ENCODE peak calls at places on chromosomes 4 and X, in ten cellular contexts. L, M, B, J, H, T, Z, V, O and D are unnamed samples.
A peak's percentile ranks its signal among the peaks of the same experiment; 100 is the strongest.

GRCh38 chrX:148133099-148133725 is 152.1 kb downstream of the FMR1NB start:
- DNase-seq in T (no peak), L (no peak), J (no peak), H (peak; percentile 0), O (peak; percentile 4), V (peak; percentile 8), B (no peak), Z (no peak), M (no peak), D (no peak)

GRCh38 chrX:122475306-122475705 is 708.8 kb upstream of the GRIA3 start:
- DNase-seq in V (no peak), J (no peak), B (peak; percentile 0), H (no peak), O (no peak), L (no peak), Z (no peak), M (no peak), T (no peak), D (no peak)

GRCh38 chr4:169219440-169219839 is 51.3 kb downstream of the SH3RF1 start:
- DNase-seq in L (no peak), Z (no peak), B (no peak), V (no peak), H (peak; percentile 32), T (no peak), M (no peak), O (no peak), J (no peak), D (no peak)

GRCh38 chr4:84578540-84579409 is 4.2 kb upstream of the CDS1 start:
- DNase-seq in B (peak; percentile 85), L (peak; percentile 17), Z (no peak), T (peak; percentile 72), J (peak; percentile 50), H (peak; percentile 72), O (peak; percentile 13), M (no peak), V (peak; percentile 39), D (no peak)

GRCh38 chrX:119266364-119266995 is 30.4 kb downstream of the PGRMC1 start:
- DNase-seq in M (no peak), H (peak; percentile 36), B (peak; percentile 42), L (peak; percentile 53), O (peak; percentile 21), Z (no peak), T (peak; percentile 8), V (peak; percentile 14), J (peak; percentile 14), D (no peak)

GRCh38 chr4:138224614-138225013 is 17.5 kb downstream of the SLC7A11 start:
- DNase-seq in M (no peak), T (no peak), B (no peak), L (no peak), O (no peak), J (no peak), H (no peak), V (no peak), Z (no peak), D (no peak)

GRCh38 chrX:53086464-53086863 is 4.3 kb downstream of the TSPYL2 start:
- DNase-seq in H (peak; percentile 59), J (no peak), Z (no peak), T (no peak), B (peak; percentile 65), M (no peak), V (no peak), L (no peak), O (no peak), D (no peak)

GRCh38 chrX:12480956-12481355 is 310.3 kb upstream of the PRPS2 start:
- DNase-seq in H (no peak), L (no peak), O (no peak), Z (no peak), J (no peak), M (no peak), B (no peak), V (peak; percentile 11), T (no peak), D (no peak)

GRCh38 chr4:189979196-189980047 is 38.8 kb downstream of the FRG1 start:
- DNase-seq in H (no peak), Z (no peak), O (no peak), L (no peak), M (no peak), B (no peak), T (no peak), J (no peak), V (no peak), D (no peak)

GRCh38 chr4:110005461-110006056 is 92.9 kb downstream of the EGF start:
- DNase-seq in L (peak; percentile 52), V (peak; percentile 74), O (no peak), B (peak; percentile 89), M (no peak), H (peak; percentile 84), Z (no peak), J (peak; percentile 68), T (peak; percentile 53), D (no peak)

GRCh38 chr4:138049350-138049749 is 192.8 kb downstream of the SLC7A11 start:
- DNase-seq in B (peak; percentile 24), J (no peak), M (no peak), V (no peak), L (no peak), Z (no peak), H (no peak), O (no peak), T (no peak), D (no peak)

DNA sequence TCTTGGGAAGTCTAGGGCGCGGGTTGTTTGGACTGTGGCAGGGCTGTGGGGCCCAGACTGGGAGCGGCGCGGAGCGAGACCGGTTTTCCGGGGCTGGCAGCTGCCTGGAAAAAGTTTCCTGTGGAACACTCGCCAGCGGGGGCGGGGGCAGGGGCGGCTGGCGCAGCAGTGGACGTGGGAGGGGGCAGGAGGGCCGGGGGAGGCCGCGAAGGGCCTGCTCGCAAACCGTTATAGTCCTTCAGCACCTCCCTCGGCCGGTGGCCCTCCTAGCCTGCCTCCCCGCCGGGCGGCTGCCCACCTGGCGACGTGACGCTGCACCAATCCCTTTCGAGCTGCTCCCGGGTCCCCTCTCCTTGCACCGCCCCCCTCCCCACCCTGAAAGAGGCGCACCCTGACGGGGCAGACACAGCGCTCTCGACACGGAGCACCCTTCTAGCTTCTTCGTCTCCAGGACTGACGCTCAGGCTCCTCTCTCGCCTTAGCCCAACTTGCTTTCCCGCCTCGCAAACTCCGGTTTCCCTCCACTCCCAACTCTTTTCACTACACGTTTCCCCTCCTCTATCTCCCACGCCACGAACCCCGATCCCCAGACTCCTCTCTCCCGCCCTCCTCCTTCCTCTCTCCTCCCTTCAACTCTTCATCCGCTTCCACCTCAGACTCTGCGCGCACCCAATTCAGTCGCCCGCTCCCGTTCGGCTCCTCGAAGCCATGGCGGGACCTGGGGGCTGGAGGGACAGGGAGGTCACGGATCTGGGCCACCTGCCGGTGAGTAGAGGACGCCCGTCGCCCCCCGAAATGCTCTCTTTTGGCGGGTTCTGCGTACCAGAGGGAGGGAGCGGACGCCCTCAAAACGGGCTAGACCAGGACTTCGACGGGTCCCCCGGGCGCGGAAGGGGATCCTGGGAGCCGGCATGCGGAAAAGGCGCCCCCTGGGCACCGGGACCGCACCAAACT is at the start of gene NRK:
- DNase-seq in J (peak; percentile 33), Z (peak; percentile 20), L (peak; percentile 27), M (peak; percentile 10), T (peak; percentile 5), V (no peak), H (peak; percentile 55), B (peak; percentile 9), O (peak; percentile 29), D (no peak)
- TF ChIP-seq CTCF in J (peak; percentile 39), Z (no peak), L (no peak), M (peak; percentile 40), T (peak; percentile 54), V (no peak), H (peak; percentile 21), B (peak; percentile 18), O (no peak), D (no peak)

GRCh38 chrX:16282209-16282608 is 114.9 kb downstream of the MAGEB17 start:
- DNase-seq in M (no peak), L (no peak), V (no peak), H (no peak), O (no peak), T (no peak), J (no peak), B (no peak), Z (no peak), D (no peak)

DNA sequence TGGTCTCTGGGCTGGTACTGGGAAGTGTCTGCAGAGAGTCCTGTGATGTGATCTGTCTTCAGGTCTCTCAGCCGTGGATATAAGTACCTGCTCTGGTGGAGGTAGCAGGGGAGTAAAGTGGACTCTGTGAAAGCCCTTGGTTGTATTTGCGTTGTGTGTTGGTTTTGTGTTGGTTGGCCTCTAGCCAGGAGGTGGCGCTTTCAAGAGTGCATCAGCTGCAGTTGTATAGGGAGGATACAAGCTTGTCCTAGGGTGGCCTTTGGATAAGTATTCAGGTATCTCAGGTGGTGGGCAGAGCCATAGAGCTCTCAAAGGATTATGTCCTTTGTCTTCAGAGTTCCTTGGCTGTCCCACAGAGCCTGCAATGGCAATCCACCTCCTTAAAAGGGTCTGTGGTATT is 111.6 kb downstream of the MAGEB17 start:
- DNase-seq in L (no peak), B (no peak), T (no peak), V (no peak), M (no peak), Z (no peak), O (no peak), J (peak; percentile 12), H (no peak), D (no peak)
- TF ChIP-seq CTCF in L (peak; percentile 22), B (no peak), T (peak; percentile 11), V (no peak), M (no peak), Z (no peak), O (no peak), J (peak; percentile 50), H (no peak), D (no peak)

DNA sequence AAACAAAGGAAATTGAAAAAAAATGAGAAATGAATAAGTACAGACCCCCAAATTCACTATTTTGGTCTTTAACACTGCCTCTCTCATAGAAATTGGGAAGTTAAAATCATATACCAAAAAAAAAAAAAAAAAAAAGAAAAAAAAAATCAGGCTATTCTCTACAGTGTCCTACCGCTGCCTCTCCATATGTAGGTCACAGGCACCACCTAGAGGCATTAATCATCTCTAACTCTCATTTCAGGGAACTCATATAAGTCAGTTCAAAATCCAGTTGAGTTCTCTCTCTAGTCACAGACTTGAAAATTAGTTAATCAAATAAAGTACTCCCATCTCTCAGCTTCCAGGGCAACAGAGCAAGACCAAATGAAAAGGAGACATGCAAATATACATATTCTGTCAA is 47.9 kb downstream of the COX18 start:
- DNase-seq in T (peak; percentile 54), M (no peak), B (peak; percentile 87), H (peak; percentile 77), J (peak; percentile 64), V (peak; percentile 34), Z (no peak), L (peak; percentile 46), O (no peak), D (no peak)
- TF ChIP-seq CTCF in T (peak; percentile 61), M (no peak), B (peak; percentile 65), H (peak; percentile 49), J (peak; percentile 61), V (peak; percentile 42), Z (no peak), L (peak; percentile 75), O (no peak), D (no peak)

DNA sequence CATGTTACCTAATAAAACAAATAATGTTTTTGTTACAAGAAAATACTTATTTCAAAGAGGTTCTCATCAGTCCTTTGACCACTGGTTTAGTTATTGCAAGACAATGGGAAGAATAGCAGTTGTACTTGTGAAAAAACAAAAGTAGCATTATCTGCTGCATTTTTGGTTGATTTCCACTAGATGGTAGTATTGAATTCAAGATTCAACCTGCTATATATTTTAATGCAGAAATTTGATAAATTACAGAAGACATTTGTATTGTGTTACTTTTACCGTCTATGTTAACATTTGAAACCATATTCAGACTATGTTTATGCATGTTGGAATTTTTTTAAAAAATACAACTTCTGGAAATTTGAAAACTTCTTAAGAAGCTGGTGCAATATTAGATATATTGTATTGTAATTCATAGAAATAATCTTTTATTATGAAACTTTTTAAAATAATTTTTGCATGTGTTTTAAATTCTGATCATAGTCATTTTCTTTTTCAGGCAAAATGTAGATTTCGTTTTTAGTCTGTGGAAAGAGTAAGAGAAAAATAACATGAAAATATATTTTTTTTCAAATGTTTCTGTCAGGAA is 56.4 kb downstream of the SPCS3 start:
- DNase-seq in T (no peak), Z (no peak), L (peak; percentile 8), B (peak; percentile 57), J (peak; percentile 41), V (peak; percentile 31), H (peak; percentile 49), O (no peak), M (no peak), D (no peak)
- TF ChIP-seq CTCF in T (peak; percentile 17), Z (peak; percentile 49), L (peak; percentile 79), B (peak; percentile 50), J (peak; percentile 68), V (peak; percentile 75), H (peak; percentile 50), O (peak; percentile 55), M (peak; percentile 60), D (peak; percentile 23)